ENCODE peak calls at places on chromosomes 1 and 21, in nine cellular contexts. Y is cardiac fibroblast; Z is nucleus accumbens; F is activated CD4-positive, alpha-beta T cell treated with anti-CD3 and anti-CD28 coated beads, Interleukin-2, amount 50 U/mL, for 48 hours; C is thyroid gland; M is lung microvascular endothelial cell; P is fibroblast of mammary gland; T is DMS 273 treated with DMSO at 0.1 percent for 48 hours; R is progenitor cell of endocrine pancreas. O is an unnamed sample.

GRCh38 chr1:172637522-172637921 is 21.4 kb upstream of the FASLG start:
- DNase-seq in Y (peak), T (no peak), C (no peak), F (peak), R (no peak), Z (no peak), P (peak), M (peak), O (no peak)

GRCh38 chr1:212141404-212141803 is 105.9 kb downstream of the DTL start:
- DNase-seq in F (no peak), C (no peak), M (no peak), Y (no peak), T (no peak), R (no peak), Z (no peak), P (peak), O (no peak)

GRCh38 chr1:10779201-10779600 is 17.2 kb downstream of the CASZ1 start:
- DNase-seq in C (no peak), R (no peak), T (no peak), M (no peak), F (no peak), Z (no peak), P (no peak), Y (no peak), O (peak)

GRCh38 chr21:41445465-41445862 is 19.4 kb downstream of the MX1 start:
- DNase-seq in C (no peak), Y (no peak), Z (no peak), T (no peak), P (no peak), F (no peak), R (no peak), M (no peak), O (no peak)

GRCh38 chr21:41758550-41758949 is 8.3 kb downstream of the RIPK4 start:
- DNase-seq in M (no peak), R (no peak), F (no peak), T (no peak), Y (no peak), P (no peak), Z (no peak), C (no peak), O (no peak)

GRCh38 chr1:92948071-92948470 is 13.2 kb downstream of the DIPK1A start:
- DNase-seq in M (no peak), C (no peak), Y (no peak), F (no peak), Z (no peak), T (no peak), P (no peak), R (no peak), O (no peak)

GRCh38 chr1:33009561-33009960 is 27.1 kb downstream of the AK2 start:
- DNase-seq in R (no peak), Z (no peak), F (no peak), T (no peak), Y (no peak), M (no peak), P (no peak), C (no peak), O (no peak)

GRCh38 chr1:54163051-54163450 is 10.3 kb upstream of the CDCP2 start:
- DNase-seq in C (no peak), T (no peak), Y (no peak), M (no peak), Z (no peak), P (no peak), F (no peak), R (no peak), O (no peak)

GRCh38 chr1:119466419-119466818 is 40.6 kb upstream of the HSD3B1 start:
- DNase-seq in Y (no peak), F (no peak), T (no peak), P (no peak), C (no peak), M (no peak), R (no peak), Z (no peak), O (no peak)

GRCh38 chr21:15062566-15062965 is 2.2 kb downstream of the NRIP1 start:
- DNase-seq in F (no peak), C (no peak), R (no peak), M (peak), T (no peak), Y (peak), P (peak), Z (no peak), O (no peak)

GRCh38 chr1:35172022-35172421 is 20.9 kb downstream of the SFPQ start:
- DNase-seq in Y (no peak), R (no peak), Z (no peak), M (no peak), C (no peak), P (no peak), T (no peak), F (no peak), O (no peak)

GRCh38 chr1:1788646-1789431 is 10.6 kb upstream of the NADK start:
- DNase-seq in T (no peak), F (peak), C (no peak), Y (peak), Z (no peak), P (peak), R (no peak), M (peak), O (peak)

GRCh38 chr1:14011132-14011531 is 311.1 kb downstream of the PRDM2 start:
- DNase-seq in M (no peak), R (no peak), P (no peak), F (no peak), Z (no peak), T (no peak), Y (no peak), C (no peak), O (no peak)

GRCh38 chr21:36783612-36784383 is 84.9 kb downstream of the SIM2 start:
- DNase-seq in T (no peak), Y (peak), F (no peak), P (peak), R (no peak), M (peak), Z (no peak), C (peak), O (no peak)

GRCh38 chr1:159916240-159917051 is 8.9 kb downstream of the TAGLN2 start:
- DNase-seq in C (no peak), M (peak), P (peak), Z (no peak), R (no peak), Y (peak), F (no peak), T (no peak), O (peak)

GRCh38 chr1:31627301-31627929 is 9.9 kb downstream of the HCRTR1 start:
- DNase-seq in Z (no peak), T (peak), F (no peak), P (no peak), M (no peak), R (no peak), C (peak), Y (no peak), O (peak)

GRCh38 chr1:7967206-7967605 is 5.7 kb downstream of the PARK7 start:
- DNase-seq in C (no peak), Y (no peak), F (no peak), Z (no peak), T (peak), R (no peak), P (no peak), M (no peak), O (no peak)